ENCODE peak calls at places on chromosome 19, in five cellular contexts. L is NCI-H1694 treated with DMSO at 0.1 percent for 48 hours; Z is central memory CD4-positive, alpha-beta T cell; K is immature natural killer cell; W is NCI-H2107. H is an unnamed sample.

GRCh38 chr19:1767464-1767933 is 14.2 kb downstream of the ONECUT3 start:
- DNase-seq in L (no peak), Z (peak; percentile 36), W (no peak), K (peak; percentile 57), H (no peak)

GRCh38 chr19:30631035-30631375 is 258.8 kb downstream of the ZNF536 start:
- DNase-seq in L (no peak), K (no peak), W (no peak), Z (no peak), H (no peak)

GRCh38 chr19:39679056-39679790 is 23.5 kb downstream of the LGALS16 start:
- DNase-seq in K (no peak), Z (no peak), L (no peak), W (no peak), H (no peak)

GRCh38 chr19:38766276-38767047 is 6.9 kb downstream of the LGALS7 start:
- DNase-seq in L (no peak), W (no peak), K (no peak), Z (no peak), H (no peak)

GRCh38 chr19:10899171-10899653 is 27.9 kb downstream of the CARM1 start:
- DNase-seq in L (no peak), W (no peak), Z (no peak), K (no peak), H (no peak)

GRCh38 chr19:31963741-31964140 is 381.7 kb upstream of the ZNF507 start:
- DNase-seq in K (no peak), L (no peak), Z (no peak), W (no peak), H (no peak)

GRCh38 chr19:44625531-44626066 is 12.2 kb downstream of the IGSF23 start:
- DNase-seq in K (no peak), L (no peak), Z (no peak), W (no peak), H (no peak)

GRCh38 chr19:40134866-40135265 is 44.1 kb upstream of the ZNF780A start:
- DNase-seq in L (no peak), W (no peak), Z (no peak), K (no peak), H (no peak)

GRCh38 chr19:51076602-51077213 is 6.0 kb downstream of the KLK14 start:
- DNase-seq in Z (no peak), K (no peak), W (no peak), L (no peak), H (no peak)

GRCh38 chr19:4061178-4061682 is 5.5 kb downstream of the ZBTB7A start:
- DNase-seq in K (no peak), L (no peak), Z (peak; percentile 23), W (no peak), H (peak; percentile 95)